ENCODE peak calls at places on chromosomes 6 and 20, in four cellular contexts. X is GM12878, L is K562, D is HepG2. N is an unnamed sample.

GRCh38 chr6:115891111-115891669 is 169.5 kb downstream of the FRK start:
- DNase-seq in L (no peak), D (no peak), X (peak), N (no peak)

GRCh38 chr20:62483613-62484468 is 8.0 kb upstream of the GATA5 start:
- DNase-seq in L (no peak), D (no peak), X (no peak), N (no peak)

GRCh38 chr20:15654208-15654649 is 919.0 kb downstream of the KIF16B start:
- DNase-seq in X (peak), D (peak), L (peak), N (peak)

GRCh38 chr6:139336488-139336887 is 38.0 kb downstream of the CITED2 start:
- DNase-seq in D (no peak), L (no peak), X (no peak), N (no peak)

GRCh38 chr6:47854996-47855395 is 73.2 kb downstream of the OPN5 start:
- DNase-seq in D (no peak), L (no peak), X (no peak), N (no peak)

GRCh38 chr6:37309692-37310091 is 44.1 kb upstream of the RNF8 start:
- DNase-seq in L (no peak), X (no peak), D (no peak), N (no peak)

GRCh38 chr6:158389188-158389919 is 77.1 kb downstream of the TULP4 start:
- DNase-seq in D (no peak), X (no peak), L (no peak), N (no peak)

GRCh38 chr6:168116975-168117899 is 38.2 kb upstream of the FRMD1 start:
- DNase-seq in D (peak), L (peak), X (no peak), N (no peak)

GRCh38 chr20:32480361-32481199 is 104.6 kb downstream of the NOL4L start:
- DNase-seq in D (no peak), X (no peak), L (no peak), N (no peak)

GRCh38 chr20:19512886-19513285 is 245.2 kb upstream of the RIN2 start:
- DNase-seq in L (no peak), D (no peak), X (no peak), N (no peak)

GRCh38 chr6:37566209-37566859 is 66.6 kb upstream of the CCDC167 start:
- DNase-seq in L (peak), X (no peak), D (no peak), N (peak)

GRCh38 chr6:154797857-154798256 is 64.6 kb downstream of the SCAF8 start:
- DNase-seq in X (no peak), D (peak), L (no peak), N (no peak)

GRCh38 chr6:133392641-133393040 is 151.5 kb downstream of the EYA4 start:
- DNase-seq in L (no peak), X (no peak), D (no peak), N (no peak)

GRCh38 chr6:169881976-169882375 is 130.6 kb downstream of the ERMARD start:
- DNase-seq in X (no peak), D (no peak), L (no peak), N (no peak)

GRCh38 chr6:41791984-41792383 is 4.5 kb downstream of the TOMM6 start:
- DNase-seq in L (no peak), X (no peak), D (no peak), N (no peak)

GRCh38 chr6:111238464-111239119 is 151.3 kb downstream of the SLC16A10 start:
- DNase-seq in D (no peak), L (no peak), X (no peak), N (no peak)

GRCh38 chr6:112332274-112332673 is 14.9 kb upstream of the RFPL4B start:
- DNase-seq in D (no peak), X (no peak), L (no peak), N (no peak)

GRCh38 chr6:105459884-105460283 is 57.0 kb upstream of the PREP start:
- DNase-seq in L (no peak), X (peak), D (no peak), N (no peak)

GRCh38 chr6:106122306-106122940 is 36.3 kb downstream of the PRDM1 start:
- DNase-seq in L (no peak), D (no peak), X (no peak), N (no peak)

GRCh38 chr20:48166082-48166835 is 381.0 kb upstream of the SULF2 start:
- DNase-seq in D (no peak), L (no peak), X (no peak), N (no peak)

GRCh38 chr6:90397929-90398674 is 101.5 kb upstream of the BACH2 start:
- DNase-seq in D (no peak), L (no peak), X (no peak), N (no peak)

GRCh38 chr6:44172759-44173500 is 14.3 kb downstream of the CAPN11 start:
- DNase-seq in L (peak), D (peak), X (peak), N (peak)

DNA sequence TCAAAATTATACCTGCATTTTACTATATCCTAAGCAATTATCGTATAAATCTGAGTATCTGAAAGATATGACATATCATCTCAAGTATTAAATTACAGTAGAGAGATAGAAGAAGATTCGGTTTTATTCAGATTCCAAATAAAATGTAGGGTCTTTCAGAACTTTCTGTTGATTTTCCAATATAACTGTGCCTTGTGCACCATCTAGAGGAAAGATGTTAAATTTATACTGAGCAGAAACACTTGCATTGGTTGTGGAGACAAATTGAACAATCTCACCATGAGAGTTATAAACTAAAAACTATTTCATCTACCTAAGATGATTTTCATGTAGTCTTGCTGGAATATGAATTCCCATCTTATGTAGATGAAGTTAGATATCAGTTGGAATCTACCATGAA is 26.8 kb upstream of the HSF2 start:
- DNase-seq in D (no peak), L (no peak), X (no peak), N (peak)
- TF ChIP-seq TARDBP in D (no peak), L (no peak), X (no peak), N (no peak)

GRCh38 chr6:132065556-132065955 is 114.4 kb upstream of the CCN2 start:
- DNase-seq in X (no peak), L (no peak), D (no peak), N (no peak)
- TF ChIP-seq BHLHE40 in X (no peak), L (no peak), D (no peak), N (no peak)

DNA sequence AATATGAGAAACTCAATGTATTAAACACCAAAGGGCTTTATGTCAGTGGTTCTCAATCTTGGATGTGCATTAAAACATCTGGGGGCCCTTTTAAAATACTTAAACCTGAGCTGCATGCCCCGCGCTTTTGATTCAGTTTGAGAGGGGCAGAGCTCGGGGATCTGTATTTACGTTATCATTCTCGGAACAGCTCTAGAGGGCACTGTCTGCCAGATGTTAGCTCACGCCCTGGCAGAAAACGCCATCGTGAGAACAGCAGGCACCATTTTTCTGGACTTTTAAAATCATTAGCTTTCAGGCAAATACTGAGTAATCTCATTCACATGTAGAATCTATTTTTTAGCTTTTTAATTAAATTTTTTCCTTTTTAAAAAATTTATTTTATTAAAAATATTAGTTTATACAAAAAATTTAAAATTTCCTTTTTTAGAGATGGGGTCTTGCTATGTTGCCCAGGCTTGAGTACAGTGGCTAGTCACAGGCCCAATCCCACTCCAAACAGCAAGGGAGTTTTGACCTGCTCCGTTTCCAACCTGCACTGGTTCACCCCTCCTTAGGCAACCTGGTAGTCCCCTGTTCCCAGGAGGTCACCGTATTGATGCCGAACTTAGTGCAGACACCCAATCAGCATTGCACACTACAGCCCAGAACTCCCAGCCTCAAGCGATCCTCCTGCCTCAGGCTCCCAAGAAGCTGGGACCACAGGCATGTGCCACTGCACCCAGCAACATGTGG is 30.0 kb upstream of the ZNF133 start:
- DNase-seq in X (no peak), D (peak), L (no peak), N (no peak)
- TF ChIP-seq TARDBP in X (no peak), D (no peak), L (no peak), N (no peak)

GRCh38 chr6:28522594-28523557 is 2.8 kb upstream of the GPX5 start:
- DNase-seq in X (no peak), D (no peak), L (peak), N (no peak)
- TF ChIP-seq BHLHE40 in X (no peak), D (no peak), L (no peak), N (no peak)

GRCh38 chr6:157101166-157101565 is 222.2 kb downstream of the TMEM242 start:
- DNase-seq in X (no peak), L (no peak), D (no peak), N (no peak)
- TF ChIP-seq TARDBP in X (no peak), L (no peak), D (no peak), N (no peak)

N was measured in HEK293T.